ENCODE peak calls at places on chromosomes 3 and 15, in four cellular contexts. H, B, D and M are unnamed samples.

GRCh38 chr3:69710153-69710977 is 28.9 kb upstream of the MITF start:
- DNase-seq in H (no peak), B (no peak), D (peak), M (peak)

GRCh38 chr15:72859757-72860145 is 76.2 kb upstream of the ADPGK start:
- DNase-seq in H (no peak), B (no peak), D (no peak), M (no peak)

GRCh38 chr3:87771338-87772059 is 287.3 kb downstream of the CGGBP1 start:
- DNase-seq in H (peak), B (peak), D (peak), M (peak)

GRCh38 chr3:133838296-133838789 is 32.7 kb downstream of the SRPRB start:
- DNase-seq in H (no peak), B (no peak), D (no peak), M (no peak)

GRCh38 chr3:185152433-185153169 is at the start of gene C3orf70:
- DNase-seq in H (peak), B (peak), D (peak), M (peak)

GRCh38 chr15:89909611-89910010 is 3.1 kb downstream of the ARPIN start:
- DNase-seq in H (no peak), B (no peak), D (no peak), M (no peak)

GRCh38 chr3:159560214-159561004 is 428.2 kb upstream of the IL12A start:
- DNase-seq in H (peak), B (peak), D (no peak), M (no peak)

GRCh38 chr15:79680721-79681120 is 216.1 kb downstream of the MTHFS start:
- DNase-seq in H (peak), B (no peak), D (peak), M (peak)

GRCh38 chr3:111803123-111803593 is 55.9 kb upstream of the PHLDB2 start:
- DNase-seq in H (peak), B (no peak), D (peak), M (peak)

GRCh38 chr3:108388136-108389132 is 92.1 kb downstream of the HHLA2 start:
- DNase-seq in H (no peak), B (no peak), D (no peak), M (no peak)

GRCh38 chr3:46942481-46943236 is 33.9 kb downstream of the CCDC12 start:
- DNase-seq in H (no peak), B (no peak), D (no peak), M (no peak)

GRCh38 chr3:58074997-58075396 is 66.8 kb downstream of the FLNB start:
- DNase-seq in H (no peak), B (no peak), D (no peak), M (no peak)

GRCh38 chr15:33021806-33022389 is 172.6 kb downstream of the FMN1 start:
- DNase-seq in H (peak), B (no peak), D (peak), M (peak)

GRCh38 chr3:107633327-107634141 is 110.8 kb downstream of the BBX start:
- DNase-seq in H (no peak), B (no peak), D (no peak), M (no peak)

GRCh38 chr15:59344311-59344710 is 28.4 kb downstream of the MYO1E start:
- DNase-seq in H (no peak), B (no peak), D (no peak), M (no peak)

GRCh38 chr15:59335197-59335786 is 37.4 kb downstream of the MYO1E start:
- DNase-seq in H (no peak), B (no peak), D (no peak), M (no peak)

GRCh38 chr15:59340325-59340724 is 32.3 kb downstream of the MYO1E start:
- DNase-seq in H (no peak), B (no peak), D (peak), M (no peak)

GRCh38 chr15:59338414-59338813 is 34.3 kb downstream of the MYO1E start:
- DNase-seq in H (no peak), B (no peak), D (no peak), M (no peak)

GRCh38 chr15:59339252-59339672 is 33.4 kb downstream of the MYO1E start:
- DNase-seq in H (no peak), B (no peak), D (no peak), M (no peak)
- H2BK15ac ChIP-seq in H (no peak), B (no peak), D (no peak), M (no peak)

GRCh38 chr3:129893616-129894070 is at the start of gene TMCC1:
- DNase-seq in H (peak), B (peak), D (peak), M (peak)

GRCh38 chr3:129892486-129892856 is 1.0 kb downstream of the TMCC1 start:
- DNase-seq in H (no peak), B (no peak), D (no peak), M (no peak)

GRCh38 chr3:129890125-129890524 is 3.4 kb downstream of the TMCC1 start:
- DNase-seq in H (no peak), B (no peak), D (no peak), M (no peak)

GRCh38 chr3:129890891-129891290 is 2.6 kb downstream of the TMCC1 start:
- DNase-seq in H (no peak), B (no peak), D (no peak), M (no peak)

DNA sequence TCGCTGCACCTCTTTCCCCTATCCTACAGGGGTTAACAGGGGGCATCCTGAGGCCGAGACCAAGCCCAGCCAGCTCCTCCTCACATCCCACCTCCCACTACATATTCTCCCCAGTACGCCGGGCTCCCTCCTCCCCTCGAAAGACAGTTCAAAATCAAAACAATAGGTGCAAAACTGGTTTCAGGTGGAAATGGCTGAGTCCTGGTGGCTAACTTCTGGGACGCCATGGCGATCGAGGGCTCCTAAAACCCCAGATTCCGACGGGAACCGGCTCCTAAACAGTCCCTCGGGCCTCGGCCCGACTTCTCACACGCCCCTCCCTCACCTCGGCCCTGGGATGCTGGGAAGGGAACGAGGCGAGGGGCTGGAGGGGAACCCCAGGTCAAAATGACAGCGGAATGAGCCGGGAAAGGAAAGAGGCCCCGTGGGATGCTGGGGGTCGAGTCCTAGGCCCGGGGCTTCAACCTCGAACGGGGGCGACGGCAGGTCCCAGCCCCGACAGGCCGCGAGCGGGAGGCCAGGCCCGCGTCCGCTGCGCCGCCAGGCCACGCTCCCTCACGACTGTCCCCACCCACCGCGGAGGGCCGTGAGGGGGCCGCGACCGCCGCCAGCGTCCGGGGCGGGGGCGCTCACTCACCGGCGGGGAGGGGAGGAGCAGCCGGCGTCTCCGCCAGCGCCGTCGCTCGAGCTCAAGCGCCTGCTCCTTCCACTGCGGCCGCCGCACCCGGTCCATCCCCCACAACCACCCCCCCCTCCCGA is 475 bp downstream of the TMCC1 start:
- DNase-seq in H (peak), B (peak), D (no peak), M (peak)
- H2AK5ac ChIP-seq in H (no peak), B (no peak), D (peak), M (no peak)

GRCh38 chr15:66233487-66234415 is 19.8 kb downstream of the MEGF11 start:
- DNase-seq in H (peak), B (peak), D (no peak), M (peak)

GRCh38 chr15:66229790-66230460 is 23.6 kb downstream of the MEGF11 start:
- DNase-seq in H (no peak), B (no peak), D (no peak), M (no peak)

GRCh38 chr15:66234798-66235197 is 18.8 kb downstream of the MEGF11 start:
- DNase-seq in H (no peak), B (no peak), D (no peak), M (no peak)

GRCh38 chr15:66231421-66232266 is 21.9 kb downstream of the MEGF11 start:
- DNase-seq in H (no peak), B (no peak), D (no peak), M (no peak)

DNA sequence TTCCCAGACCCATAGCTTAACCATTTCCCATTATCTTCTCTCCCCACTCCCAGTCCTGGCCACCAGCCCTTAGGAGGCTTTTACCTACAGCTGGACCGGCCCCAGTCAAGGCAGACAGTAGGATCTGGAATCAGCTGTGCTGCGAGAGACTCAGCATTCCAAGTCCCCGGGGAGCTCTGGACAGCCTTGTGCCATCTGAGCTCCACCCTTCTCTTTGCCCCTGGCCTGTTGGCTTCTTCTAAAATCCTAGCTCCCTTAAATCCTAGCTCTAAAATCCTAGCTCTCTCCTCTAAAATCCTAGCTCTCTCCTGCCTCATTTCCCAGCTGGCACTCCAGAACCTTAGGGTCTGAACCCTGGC is 21.3 kb downstream of the MEGF11 start:
- DNase-seq in H (no peak), B (no peak), D (no peak), M (no peak)
- H2BK15ac ChIP-seq in H (no peak), B (no peak), D (no peak), M (no peak)

GRCh38 chr15:68561146-68561545 is 17.6 kb upstream of the CORO2B start:
- DNase-seq in H (no peak), B (no peak), D (no peak), M (no peak)
- H2AK5ac ChIP-seq in H (no peak), B (no peak), D (no peak), M (no peak)

GRCh38 chr3:33419948-33420347 is 20.3 kb downstream of the UBP1 start:
- DNase-seq in H (no peak), B (no peak), D (no peak), M (no peak)
- H2BK15ac ChIP-seq in H (no peak), B (no peak), D (no peak), M (no peak)

GRCh38 chr15:77526582-77527163 is 106.0 kb downstream of the HMG20A start:
- DNase-seq in H (no peak), B (no peak), D (no peak), M (no peak)
- H2AK5ac ChIP-seq in H (peak), B (no peak), D (peak), M (peak)

DNA sequence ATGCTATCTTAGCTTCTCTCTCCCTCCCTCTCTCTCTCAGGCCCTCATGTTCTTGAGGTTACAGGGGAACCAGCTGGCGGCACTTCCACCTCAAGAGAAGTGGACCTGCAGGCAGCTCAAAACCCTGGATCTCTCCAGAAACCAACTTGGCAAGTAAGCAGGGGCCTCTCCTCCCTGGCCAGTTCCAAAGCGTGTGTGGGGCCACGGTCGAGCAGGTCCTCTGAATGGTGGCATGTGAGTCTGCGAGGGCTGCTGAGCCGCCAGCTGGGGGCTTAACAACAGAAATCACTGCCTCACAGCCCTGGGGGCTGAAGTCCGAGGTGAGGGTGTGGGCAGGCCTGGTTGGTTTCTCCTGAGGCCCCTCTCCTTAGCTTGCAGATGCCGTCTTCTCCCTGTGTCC is 95.1 kb downstream of the LRRK1 start:
- DNase-seq in H (no peak), B (peak), D (no peak), M (no peak)
- H2BK15ac ChIP-seq in H (no peak), B (no peak), D (no peak), M (no peak)

GRCh38 chr3:48655586-48655985 is 7.1 kb downstream of the CELSR3 start:
- DNase-seq in H (no peak), B (no peak), D (no peak), M (no peak)
- H2AK5ac ChIP-seq in H (no peak), B (no peak), D (no peak), M (no peak)

GRCh38 chr3:123069021-123069381 is 2.2 kb downstream of the PDIA5 start:
- DNase-seq in H (no peak), B (no peak), D (no peak), M (no peak)
- H2BK15ac ChIP-seq in H (no peak), B (no peak), D (no peak), M (no peak)